ENCODE peak calls at places on chromosomes 7 and 10, in ten cellular contexts. O, F, N, X, J, I, T, R, W and U are unnamed samples.

GRCh38 chr7:37289347-37289746 is 159.3 kb downstream of the ELMO1 start:
- DNase-seq in O (no peak), F (no peak), N (no peak), X (no peak), J (no peak), I (no peak), T (no peak), R (no peak), W (no peak), U (no peak)

GRCh38 chr7:48087349-48087748 is 1.7 kb upstream of the UPP1 start:
- DNase-seq in O (no peak), F (no peak), N (no peak), X (no peak), J (no peak), I (no peak), T (no peak), R (peak), W (no peak), U (peak)

GRCh38 chr7:128458956-128459355 is 3.3 kb downstream of the HILPDA start:
- DNase-seq in O (no peak), F (no peak), N (no peak), X (no peak), J (no peak), I (no peak), T (no peak), R (no peak), W (no peak), U (no peak)

GRCh38 chr7:158133515-158134271 is 453.9 kb downstream of the PTPRN2 start:
- DNase-seq in O (no peak), F (no peak), N (no peak), X (no peak), J (no peak), I (no peak), T (no peak), R (no peak), W (no peak), U (no peak)

GRCh38 chr7:111518264-111518663 is 44.0 kb downstream of the IMMP2L start:
- DNase-seq in O (no peak), F (no peak), N (no peak), X (no peak), J (no peak), I (no peak), T (no peak), R (no peak), W (no peak), U (no peak)

GRCh38 chr10:106571216-106571954 is 593.1 kb downstream of the SORCS1 start:
- DNase-seq in O (no peak), F (no peak), N (no peak), X (no peak), J (no peak), I (no peak), T (no peak), R (peak), W (no peak), U (no peak)

GRCh38 chr7:155490697-155491628 is 33.0 kb downstream of the EN2 start:
- DNase-seq in O (no peak), F (no peak), N (no peak), X (no peak), J (peak), I (peak), T (no peak), R (peak), W (no peak), U (peak)

GRCh38 chr7:2355079-2356008 is 717 bp downstream of the EIF3B start:
- DNase-seq in O (no peak), F (no peak), N (no peak), X (no peak), J (no peak), I (peak), T (no peak), R (no peak), W (no peak), U (peak)

GRCh38 chr7:74575083-74575803 is 82.3 kb upstream of the GTF2I start:
- DNase-seq in O (no peak), F (no peak), N (no peak), X (no peak), J (no peak), I (no peak), T (no peak), R (peak), W (no peak), U (no peak)